ENCODE peak calls at places on chromosome 7, in seven cellular contexts. N, H, S, P, U, L and O are unnamed samples.

GRCh38 chr7:157683251-157684156 is 346.7 kb downstream of the DNAJB6 start:
- DNase-seq in N (no peak), H (no peak), S (no peak), P (no peak), U (no peak), L (no peak), O (no peak)

GRCh38 chr7:158809596-158809995 is 19.7 kb downstream of the ESYT2 start:
- DNase-seq in N (no peak), H (no peak), S (no peak), P (no peak), U (no peak), L (no peak), O (no peak)

GRCh38 chr7:157685430-157686284 is 348.9 kb downstream of the DNAJB6 start:
- DNase-seq in N (no peak), H (no peak), S (no peak), P (no peak), U (no peak), L (no peak), O (no peak)

GRCh38 chr7:129845972-129846327 is 106.8 kb downstream of the UBE2H start:
- DNase-seq in N (no peak), H (peak; percentile 53), S (no peak), P (no peak), U (no peak), L (no peak), O (no peak)

GRCh38 chr7:47827321-47827720 is 120.9 kb downstream of the PKD1L1 start:
- DNase-seq in N (peak; percentile 73), H (no peak), S (no peak), P (no peak), U (no peak), L (no peak), O (no peak)

GRCh38 chr7:144098776-144099175 is 10.6 kb upstream of the OR2A2 start:
- DNase-seq in N (no peak), H (no peak), S (no peak), P (no peak), U (no peak), L (no peak), O (no peak)

GRCh38 chr7:103915958-103916357 is 73.5 kb downstream of the RELN start:
- DNase-seq in N (no peak), H (peak; percentile 65), S (no peak), P (no peak), U (no peak), L (no peak), O (no peak)

GRCh38 chr7:38105874-38106483 is 72.1 kb upstream of the STARD3NL start:
- DNase-seq in N (no peak), H (peak; percentile 20), S (no peak), P (no peak), U (no peak), L (peak; percentile 7), O (peak; percentile 12)

GRCh38 chr7:45188736-45189135 is 31.1 kb downstream of the RAMP3 start:
- DNase-seq in N (no peak), H (no peak), S (no peak), P (no peak), U (no peak), L (no peak), O (peak; percentile 17)

GRCh38 chr7:43249808-43250145 is 137.3 kb downstream of the HECW1 start:
- DNase-seq in N (no peak), H (peak; percentile 22), S (no peak), P (no peak), U (no peak), L (no peak), O (no peak)

GRCh38 chr7:151186640-151187408 is at the start of gene ASB10:
- DNase-seq in N (no peak), H (no peak), S (no peak), P (peak; percentile 55), U (peak; percentile 56), L (peak; percentile 51), O (no peak)

GRCh38 chr7:123120286-123120685 is 79.5 kb downstream of the SLC13A1 start:
- DNase-seq in N (no peak), H (peak; percentile 10), S (no peak), P (no peak), U (no peak), L (no peak), O (no peak)

GRCh38 chr7:7970113-7970619 is 1.6 kb downstream of the GLCCI1 start:
- DNase-seq in N (no peak), H (no peak), S (no peak), P (no peak), U (no peak), L (no peak), O (no peak)

GRCh38 chr7:158021836-158022235 is 565.8 kb downstream of the PTPRN2 start:
- DNase-seq in N (no peak), H (no peak), S (no peak), P (no peak), U (no peak), L (no peak), O (no peak)

GRCh38 chr7:158356454-158356853 is 231.2 kb downstream of the PTPRN2 start:
- DNase-seq in N (no peak), H (no peak), S (no peak), P (no peak), U (no peak), L (no peak), O (peak; percentile 12)

GRCh38 chr7:27547401-27547800 is 115.3 kb downstream of the HIBADH start:
- DNase-seq in N (no peak), H (peak; percentile 23), S (no peak), P (no peak), U (no peak), L (no peak), O (no peak)

GRCh38 chr7:157010588-157011332 is at the start of gene MNX1:
- DNase-seq in N (peak; percentile 23), H (no peak), S (peak; percentile 88), P (peak; percentile 51), U (no peak), L (no peak), O (no peak)

GRCh38 chr7:44184221-44184873 is 4.9 kb downstream of the GCK start:
- DNase-seq in N (no peak), H (peak; percentile 85), S (no peak), P (no peak), U (no peak), L (no peak), O (no peak)

GRCh38 chr7:85512802-85513201 is 325.9 kb upstream of the SEMA3D start:
- DNase-seq in N (no peak), H (no peak), S (no peak), P (no peak), U (no peak), L (no peak), O (no peak)

GRCh38 chr7:2154121-2154520 is 78.6 kb downstream of the MAD1L1 start:
- DNase-seq in N (no peak), H (no peak), S (no peak), P (no peak), U (no peak), L (no peak), O (no peak)

GRCh38 chr7:100467638-100468373 is 3.7 kb upstream of the SPACDR start:
- DNase-seq in N (no peak), H (no peak), S (no peak), P (no peak), U (no peak), L (no peak), O (peak; percentile 97)

DNA sequence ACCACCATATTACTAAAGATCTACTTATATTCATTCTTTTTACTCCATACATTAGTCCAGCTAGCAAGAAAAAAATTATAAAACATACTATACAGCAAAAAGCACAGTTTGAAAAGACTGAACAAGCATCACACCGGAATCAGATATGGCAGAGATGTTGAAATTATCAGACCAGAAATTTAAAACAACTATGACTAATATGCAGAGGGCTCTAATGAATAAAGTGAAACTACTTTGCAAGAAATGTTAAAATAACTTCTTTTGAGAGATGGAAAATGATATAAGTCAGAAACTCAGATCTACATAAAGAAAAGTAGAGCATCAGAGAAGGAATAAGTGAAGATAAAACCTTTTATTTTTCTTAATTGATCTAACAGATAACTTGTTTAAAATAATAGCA is 50.9 kb downstream of the SGCE start:
- DNase-seq in N (no peak), H (no peak), S (no peak), P (no peak), U (no peak), L (no peak), O (no peak)
- H3K4me3 ChIP-seq in N (no peak overlapping the region), H (no peak overlapping the region), S (no peak overlapping the region), P (no peak overlapping the region), U (no peak overlapping the region), L (no peak overlapping the region), O (no peak overlapping the region)

GRCh38 chr7:11171569-11172192 is 198.0 kb downstream of the PHF14 start:
- DNase-seq in N (no peak), H (no peak), S (no peak), P (no peak), U (no peak), L (no peak), O (no peak)
- H3K27ac ChIP-seq in N (no peak overlapping the region), H (no peak overlapping the region), S (no peak overlapping the region), P (no peak overlapping the region), U (no peak overlapping the region), L (no peak overlapping the region), O (no peak overlapping the region)

DNA sequence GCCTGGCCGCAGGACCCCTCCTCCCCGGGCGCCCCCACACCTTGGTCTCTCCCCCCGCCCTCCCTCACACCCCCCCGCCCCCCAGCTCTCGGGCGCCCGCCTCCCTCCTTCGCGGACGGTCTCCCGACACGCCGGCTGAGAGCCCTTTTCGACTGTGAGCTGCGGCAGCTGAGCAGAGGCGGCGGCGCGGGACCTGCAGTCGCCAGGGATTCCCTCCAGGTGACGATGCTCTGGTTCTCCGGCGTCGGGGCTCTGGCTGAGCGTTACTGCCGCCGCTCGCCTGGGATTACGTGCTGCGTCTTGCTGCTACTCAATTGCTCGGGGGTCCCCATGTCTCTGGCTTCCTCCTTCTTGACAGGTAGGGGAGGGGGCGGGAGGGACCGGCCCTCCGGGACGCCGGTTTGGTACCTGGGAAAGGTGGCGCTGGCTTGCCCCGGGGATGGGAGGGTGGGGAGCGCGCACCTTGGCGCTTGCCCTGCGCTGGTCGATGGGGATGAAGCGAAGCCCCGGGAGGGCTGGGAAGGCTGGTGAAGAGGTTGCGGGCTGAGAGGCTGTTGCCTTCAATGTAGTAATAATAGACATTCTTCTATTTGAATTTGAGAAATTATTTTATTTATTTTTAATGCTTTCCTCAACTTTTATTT is at the start of gene BMPER:
- DNase-seq in N (no peak), H (no peak), S (peak; percentile 28), P (peak; percentile 18), U (no peak), L (no peak), O (no peak)
- TF ChIP-seq CTCF in N (no peak), H (peak; percentile 1), S (no peak), P (no peak), U (no peak), L (no peak), O (no peak)

GRCh38 chr7:23184291-23184690 is 2.4 kb downstream of the NUP42 start:
- DNase-seq in N (no peak), H (no peak), S (no peak), P (no peak), U (no peak), L (no peak), O (no peak)

GRCh38 chr7:23184709-23185354 is 3.0 kb downstream of the NUP42 start:
- DNase-seq in N (no peak), H (peak; percentile 57), S (peak; percentile 64), P (no peak), U (no peak), L (peak; percentile 58), O (peak; percentile 73)

GRCh38 chr7:23185980-23186379 is 4.1 kb downstream of the NUP42 start:
- DNase-seq in N (no peak), H (no peak), S (no peak), P (no peak), U (no peak), L (no peak), O (no peak)

GRCh38 chr7:23181684-23182553 is at the start of gene NUP42:
- DNase-seq in N (peak; percentile 90), H (peak; percentile 99), S (peak; percentile 98), P (peak; percentile 93), U (peak; percentile 97), L (peak; percentile 96), O (peak; percentile 94)

GRCh38 chr7:23183279-23184012 is 1.6 kb downstream of the NUP42 start:
- DNase-seq in N (no peak), H (no peak), S (no peak), P (no peak), U (no peak), L (no peak), O (no peak)
- H3K4me3 ChIP-seq in N (no peak overlapping the region), H (peak overlapping the region; percentile 93), S (no peak overlapping the region), P (peak overlapping the region; percentile 94), U (no peak overlapping the region), L (no peak overlapping the region), O (peak overlapping the region; percentile 100)